ENCODE peak calls at places on chromosomes 16 and 17, in four cellular contexts. B is gastrocnemius medialis, R is upper lobe of right lung, S is neural progenitor cell. M is an unnamed sample. For H3K27me3, the result is how much of the 10 kb centered on the place peaks cover.

GRCh38 chr16:13957197-13958078 is 37.5 kb downstream of the ERCC4 start:
- DNase-seq in B (peak), S (peak), R (peak), M (no peak)

GRCh38 chr16:3140603-3141427 is 6.0 kb downstream of the ZNF213 start:
- DNase-seq in B (no peak), S (no peak), R (peak), M (no peak)

GRCh38 chr17:72244942-72245341 is 124.1 kb downstream of the SOX9 start:
- DNase-seq in B (no peak), R (no peak), S (no peak), M (no peak)

GRCh38 chr17:7558544-7559306 is at the start of gene TNFSF13:
- DNase-seq in S (no peak), R (peak), B (no peak), M (no peak)

GRCh38 chr16:54336805-54337204 is 50.2 kb upstream of the IRX3 start:
- DNase-seq in S (no peak), B (no peak), R (no peak), M (no peak)

GRCh38 chr17:57106107-57106835 is 21.2 kb downstream of the AKAP1 start:
- DNase-seq in B (peak), S (peak), R (no peak), M (peak)

GRCh38 chr17:83176272-83176955 is 97.0 kb downstream of the METRNL start:
- DNase-seq in S (no peak), B (peak), R (no peak), M (no peak)

GRCh38 chr17:8253801-8254200 is 4.7 kb downstream of the PFAS start:
- DNase-seq in S (peak), R (no peak), B (no peak), M (no peak)

GRCh38 chr16:85123891-85124635 is 11.8 kb upstream of the CIBAR2 start:
- DNase-seq in S (peak), B (peak), R (no peak), M (peak)

GRCh38 chr17:80832266-80832676 is 159.4 kb upstream of the CHMP6 start:
- DNase-seq in S (peak), B (peak), R (peak), M (peak)

GRCh38 chr16:57502048-57502775 is 15.9 kb upstream of the DOK4 start:
- DNase-seq in B (no peak), R (no peak), S (no peak), M (peak)

GRCh38 chr16:3021449-3022207 is 1.5 kb downstream of the TNFRSF12A start:
- DNase-seq in R (peak), S (peak), B (peak), M (peak)

GRCh38 chr16:82603784-82604411 is 22.9 kb upstream of the CDH13 start:
- DNase-seq in S (peak), R (no peak), B (peak), M (peak)

GRCh38 chr16:57245472-57246113 is 534 bp downstream of the ARL2BP start:
- DNase-seq in S (no peak), R (peak), B (peak), M (peak)

GRCh38 chr17:79135628-79136405 is 61.2 kb downstream of the ENGASE start:
- DNase-seq in R (no peak), S (no peak), B (no peak), M (peak)
- H3K27me3 ChIP-seq in R (under half), S (under half), B (under half), M (under half)

GRCh38 chr17:58245428-58246103 is 7.2 kb downstream of the LPO start:
- DNase-seq in R (no peak), S (no peak), B (no peak), M (no peak)

GRCh38 chr17:58247511-58248363 is 9.4 kb downstream of the LPO start:
- DNase-seq in B (no peak), S (no peak), R (no peak), M (no peak)

GRCh38 chr17:58242171-58242784 is 3.9 kb downstream of the LPO start:
- DNase-seq in S (no peak), B (no peak), R (no peak), M (peak)

GRCh38 chr17:58246104-58246740 is 7.8 kb downstream of the LPO start:
- DNase-seq in B (no peak), S (no peak), R (no peak), M (no peak)

GRCh38 chr17:58244958-58245357 is 6.6 kb downstream of the LPO start:
- DNase-seq in S (no peak), R (no peak), B (no peak), M (no peak)
- H3K27me3 ChIP-seq in S (half or more), R (under half), B (under half), M (under half)

GRCh38 chr16:27024010-27024409 is 42.7 kb upstream of the C16orf82 start:
- DNase-seq in R (no peak), B (no peak), S (no peak), M (no peak)

GRCh38 chr16:27025581-27025980 is 41.1 kb upstream of the C16orf82 start:
- DNase-seq in B (no peak), S (no peak), R (no peak), M (no peak)

DNA sequence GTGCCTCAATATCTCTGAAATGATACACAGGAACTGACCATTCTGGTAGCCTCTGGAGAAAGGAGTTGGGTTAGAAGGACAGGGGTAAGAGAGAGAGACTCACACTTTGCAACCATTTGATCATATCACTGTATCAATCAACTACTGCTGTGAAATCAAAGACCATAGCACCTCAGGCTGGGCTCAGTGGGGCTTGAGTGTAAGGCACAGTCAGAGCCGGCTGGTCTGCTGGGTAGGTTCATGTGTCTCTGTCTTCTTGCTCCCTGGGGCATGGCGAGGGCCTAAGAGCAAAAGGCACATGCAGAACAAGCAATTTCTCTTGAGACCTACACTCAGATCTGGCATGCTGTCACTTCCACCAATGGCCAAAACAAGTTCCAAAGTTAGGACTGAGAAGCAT is 46.7 kb upstream of the C16orf82 start:
- DNase-seq in R (no peak), S (no peak), B (no peak), M (no peak)
- H3K27me3 ChIP-seq in R (under half), S (under half), B (under half), M (under half)

DNA sequence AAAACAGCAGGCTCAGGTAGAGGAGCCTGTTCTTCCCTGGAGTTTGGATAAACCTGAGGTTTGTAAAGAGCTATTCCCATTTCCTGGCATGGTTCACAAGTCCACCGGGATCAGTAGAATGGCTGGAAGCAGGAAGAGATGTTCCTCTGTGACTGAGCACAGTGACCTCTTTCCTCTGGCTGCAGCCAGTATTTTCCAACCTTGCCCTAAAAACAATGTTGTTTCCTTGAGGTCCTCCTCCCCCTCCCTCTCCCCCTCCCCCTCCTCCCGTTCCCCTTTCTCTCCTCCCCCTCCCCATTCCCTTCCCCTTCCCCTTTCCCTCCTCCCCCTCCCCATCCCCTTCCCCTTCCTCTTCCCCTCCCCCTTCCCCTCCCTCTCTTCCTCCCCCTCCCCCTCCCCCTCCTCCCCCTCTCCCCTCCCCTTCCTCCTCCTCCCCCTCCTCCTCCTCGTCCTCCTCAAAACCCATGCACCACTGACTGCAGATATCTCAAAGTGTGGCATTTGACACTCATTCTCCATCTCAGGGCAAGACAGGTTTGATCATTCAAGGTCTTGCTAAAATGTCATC is 58.9 kb upstream of the MON1B start:
- DNase-seq in R (no peak), B (no peak), S (no peak), M (no peak)
- H3K27me3 ChIP-seq in R (under half), B (under half), S (under half), M (under half)

GRCh38 chr17:48155889-48156670 is 48.5 kb downstream of the SNX11 start:
- DNase-seq in S (peak), R (no peak), B (no peak), M (peak)
- H3K27me3 ChIP-seq in S (under half), R (under half), B (under half), M (under half)

DNA sequence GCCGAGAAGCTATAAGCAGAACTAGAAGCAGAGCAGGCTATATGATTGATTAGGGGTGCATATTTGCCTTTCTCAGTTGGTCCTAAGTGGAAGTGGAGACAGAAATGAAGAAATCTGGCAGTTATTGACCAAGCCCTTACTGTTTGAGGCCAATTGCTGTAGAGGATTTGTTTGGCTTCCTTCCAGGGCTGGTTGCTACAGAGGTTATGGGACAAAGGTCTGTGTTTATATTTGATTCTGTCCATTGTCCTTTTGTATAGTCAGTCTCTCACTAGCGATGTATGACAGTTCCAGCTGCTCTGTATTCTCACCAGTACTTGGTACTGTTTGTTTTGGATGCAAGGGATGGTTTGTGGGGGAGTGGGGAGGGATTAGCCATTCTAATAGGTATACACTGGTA is 7.3 kb upstream of the ALOX15 start:
- DNase-seq in S (no peak), B (no peak), R (peak), M (no peak)
- H3K27me3 ChIP-seq in S (under half), B (under half), R (under half), M (under half)

DNA sequence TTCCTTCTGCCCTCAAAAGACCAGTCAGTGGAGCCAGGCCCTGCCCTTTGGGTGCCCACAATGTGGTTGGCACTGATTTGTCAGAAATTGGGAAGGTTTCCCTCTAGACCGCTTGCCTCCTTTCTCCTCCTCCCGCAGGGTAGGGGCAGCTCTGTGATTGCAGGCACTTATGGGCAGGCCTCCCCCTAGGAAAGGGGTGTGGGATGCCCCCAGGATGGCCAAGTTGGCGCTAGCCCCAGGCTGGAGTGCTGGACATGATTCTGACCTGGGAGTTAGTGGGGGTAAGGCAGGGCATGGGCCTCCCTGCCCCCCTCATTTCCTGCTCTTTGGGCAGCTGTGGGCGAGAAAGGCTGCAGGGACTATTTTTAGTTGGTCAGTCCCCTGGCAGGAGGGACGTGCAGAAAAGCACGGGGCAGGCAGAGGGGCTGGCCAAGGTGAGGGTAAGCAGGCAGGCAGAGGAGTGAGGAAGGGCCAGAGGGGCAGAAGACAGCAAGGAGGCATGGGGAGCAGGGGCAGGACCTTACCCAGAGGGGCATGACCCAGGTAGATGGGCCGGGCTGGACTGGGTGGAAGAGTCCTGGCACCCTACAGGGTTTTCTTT is 3.3 kb downstream of the RARA start:
- DNase-seq in S (no peak), B (peak), R (peak), M (peak)
- H3K27me3 ChIP-seq in S (under half), B (under half), R (under half), M (under half)

GRCh38 chr17:48241770-48242497 is 134.4 kb downstream of the SNX11 start:
- DNase-seq in S (no peak), B (no peak), R (no peak), M (no peak)

GRCh38 chr17:48244814-48245213 is 137.2 kb downstream of the SNX11 start:
- DNase-seq in S (no peak), B (no peak), R (no peak), M (no peak)

GRCh38 chr17:48247038-48247437 is 139.5 kb downstream of the SNX11 start:
- DNase-seq in B (no peak), S (no peak), R (no peak), M (no peak)

GRCh38 chr17:48246623-48247022 is 139.1 kb downstream of the SNX11 start:
- DNase-seq in B (no peak), S (no peak), R (no peak), M (no peak)

GRCh38 chr17:48244121-48244711 is 136.7 kb downstream of the SNX11 start:
- DNase-seq in B (no peak), R (no peak), S (no peak), M (no peak)
- H3K27me3 ChIP-seq in B (under half), R (under half), S (under half), M (under half)

GRCh38 chr17:79595471-79595870 is 15.4 kb downstream of the RBFOX3 start:
- DNase-seq in B (no peak), R (no peak), S (no peak), M (no peak)
- H3K27me3 ChIP-seq in B (under half), R (under half), S (under half), M (under half)